ENCODE peak calls at places on chromosome 12, in five cellular contexts. K, I, N, O and M are unnamed samples.

GRCh38 chr12:106632797-106633450 is 50.1 kb downstream of the RFX4 start:
- DNase-seq in N (no peak), O (peak), K (no peak), I (no peak), M (no peak)

GRCh38 chr12:52441320-52441911 is 7.2 kb upstream of the KRT75 start:
- DNase-seq in N (no peak), O (peak), K (no peak), I (peak), M (no peak)

GRCh38 chr12:116055895-116056607 is 221.4 kb downstream of the MED13L start:
- DNase-seq in K (no peak), N (no peak), I (no peak), O (no peak), M (no peak)

GRCh38 chr12:54662028-54662427 is 13.9 kb upstream of the DCD start:
- DNase-seq in O (no peak), N (no peak), I (no peak), K (no peak), M (no peak)

GRCh38 chr12:52076811-52077210 is 2.7 kb upstream of the SMIM41 start:
- DNase-seq in I (no peak), K (no peak), O (no peak), N (no peak), M (no peak)

GRCh38 chr12:3535431-3535841 is 44.4 kb downstream of the PRMT8 start:
- DNase-seq in O (no peak), K (no peak), I (no peak), N (no peak), M (no peak)

GRCh38 chr12:104858611-104859010 is 99.5 kb downstream of the SLC41A2 start:
- DNase-seq in K (no peak), I (no peak), N (no peak), O (no peak), M (no peak)

GRCh38 chr12:2447861-2448260 is 346.9 kb upstream of the FKBP4 start:
- DNase-seq in I (no peak), O (no peak), K (no peak), N (no peak), M (no peak)

GRCh38 chr12:65622056-65622455 is 202.2 kb upstream of the HMGA2 start:
- DNase-seq in N (no peak), K (no peak), O (no peak), I (no peak), M (peak)

GRCh38 chr12:89345830-89346740 is 6.2 kb downstream of the DUSP6 start:
- DNase-seq in K (peak), N (no peak), O (peak), I (no peak), M (peak)

GRCh38 chr12:69348162-69348938 is at the start of gene LYZ:
- DNase-seq in I (no peak), O (no peak), K (no peak), N (no peak), M (no peak)

GRCh38 chr12:6437586-6437985 is 7.2 kb upstream of the CD27 start:
- DNase-seq in K (no peak), O (no peak), N (no peak), I (no peak), M (no peak)

GRCh38 chr12:105334001-105334400 is 3.5 kb downstream of the C12orf75 start:
- DNase-seq in I (no peak), O (peak), N (peak), K (no peak), M (peak)